ENCODE peak calls at places on chromosomes 3 and 15, in four cellular contexts. F, Q, E and P are unnamed samples. For H3K36me3 and H3K4me1, the result is how much of the 10 kb centered on the place peaks cover.

GRCh38 chr3:113771993-113772392 is 25.2 kb downstream of the ATP6V1A start:
- DNase-seq in F (no peak), Q (no peak), E (no peak), P (no peak)

GRCh38 chr3:13461169-13462124 is 18.7 kb upstream of the HDAC11 start:
- DNase-seq in F (peak), Q (peak), E (no peak), P (peak)

GRCh38 chr3:71048948-71049347 is 534.6 kb downstream of the FOXP1 start:
- DNase-seq in F (no peak), Q (no peak), E (no peak), P (no peak)

GRCh38 chr15:33086500-33087141 is 107.9 kb downstream of the FMN1 start:
- DNase-seq in F (no peak), Q (no peak), E (no peak), P (no peak)

GRCh38 chr3:116256843-116257485 is 188.3 kb downstream of the LSAMP start:
- DNase-seq in F (no peak), Q (no peak), E (no peak), P (no peak)

GRCh38 chr3:196947136-196947859 is 5.0 kb upstream of the NCBP2 start:
- DNase-seq in F (no peak), Q (no peak), E (no peak), P (no peak)

GRCh38 chr3:27679691-27680090 is 42.4 kb downstream of the EOMES start:
- DNase-seq in F (no peak), Q (no peak), E (no peak), P (no peak)

GRCh38 chr3:48926425-48927392 is 8.1 kb downstream of the ARIH2 start:
- DNase-seq in F (no peak), Q (no peak), E (no peak), P (no peak)

GRCh38 chr15:57061281-57061680 is 142.8 kb downstream of the TCF12 start:
- DNase-seq in F (no peak), Q (no peak), E (no peak), P (no peak)

GRCh38 chr3:183984337-183984736 is 33.3 kb downstream of the ABCC5 start:
- DNase-seq in F (no peak), Q (no peak), E (no peak), P (no peak)

GRCh38 chr3:152650177-152650576 is 184.8 kb upstream of the P2RY1 start:
- DNase-seq in F (peak), Q (no peak), E (no peak), P (no peak)

DNA sequence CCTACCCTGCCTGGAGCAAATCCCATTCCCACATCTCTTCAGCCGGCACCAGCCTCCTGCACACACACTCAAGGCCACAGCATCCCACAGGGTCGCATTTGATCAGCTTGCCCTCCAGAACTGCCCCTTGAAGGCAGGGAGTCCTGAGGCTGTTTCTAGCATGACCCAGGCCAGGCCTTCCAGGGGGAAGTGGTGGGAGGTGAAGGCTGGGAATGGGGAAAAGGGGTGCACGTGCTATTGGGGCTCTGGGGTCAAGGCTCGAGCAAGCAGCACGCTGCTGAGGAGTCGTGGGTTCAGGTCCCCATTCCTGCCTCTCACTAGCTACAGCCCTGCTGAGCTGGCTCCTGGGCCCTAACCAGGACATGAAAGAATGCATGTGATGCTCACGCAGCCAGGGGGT is 24.9 kb downstream of the SEMA7A start:
- DNase-seq in F (no peak), Q (no peak), E (no peak), P (no peak)
- TF ChIP-seq POLR2A in F (no peak), Q (no peak), E (no peak), P (no peak)

DNA sequence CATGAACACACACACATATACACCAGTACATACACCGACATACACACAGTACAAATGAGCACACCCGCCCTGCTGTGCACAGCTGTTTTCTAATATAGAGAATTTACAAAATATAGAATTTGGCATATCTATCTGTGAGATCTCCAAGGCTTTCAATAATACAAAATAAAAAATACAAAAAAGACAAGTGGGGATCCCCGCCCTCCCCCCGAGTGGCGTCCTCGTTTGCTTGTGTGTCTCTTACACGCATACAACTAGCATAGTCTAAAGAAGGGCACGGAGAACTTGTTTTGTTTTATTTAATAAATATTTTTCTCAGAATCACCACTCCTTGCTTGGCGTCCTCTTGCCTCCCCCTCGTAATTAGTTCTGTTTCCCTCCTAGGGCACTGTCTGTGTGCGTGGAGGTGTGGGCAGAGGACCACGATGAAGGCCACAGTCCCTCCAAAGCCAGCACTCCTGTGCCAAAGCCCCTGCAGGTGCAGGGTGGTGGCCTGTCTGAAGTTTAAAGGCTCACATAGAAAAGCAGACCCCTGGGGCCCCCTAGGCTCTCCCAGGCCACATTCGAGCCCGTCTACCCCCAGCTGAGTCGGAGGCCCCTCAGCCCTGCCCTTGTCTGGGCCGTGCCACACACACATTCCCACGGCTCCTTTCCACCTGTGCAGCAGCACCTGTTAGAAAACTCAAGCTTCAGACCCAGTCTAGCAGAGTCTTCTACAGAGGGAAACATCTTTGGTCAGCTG is 82.1 kb downstream of the SEC22A start:
- DNase-seq in F (no peak), Q (no peak), E (no peak), P (no peak)
- H3K36me3 ChIP-seq in F (under half), Q (under half), E (under half), P (under half)

DNA sequence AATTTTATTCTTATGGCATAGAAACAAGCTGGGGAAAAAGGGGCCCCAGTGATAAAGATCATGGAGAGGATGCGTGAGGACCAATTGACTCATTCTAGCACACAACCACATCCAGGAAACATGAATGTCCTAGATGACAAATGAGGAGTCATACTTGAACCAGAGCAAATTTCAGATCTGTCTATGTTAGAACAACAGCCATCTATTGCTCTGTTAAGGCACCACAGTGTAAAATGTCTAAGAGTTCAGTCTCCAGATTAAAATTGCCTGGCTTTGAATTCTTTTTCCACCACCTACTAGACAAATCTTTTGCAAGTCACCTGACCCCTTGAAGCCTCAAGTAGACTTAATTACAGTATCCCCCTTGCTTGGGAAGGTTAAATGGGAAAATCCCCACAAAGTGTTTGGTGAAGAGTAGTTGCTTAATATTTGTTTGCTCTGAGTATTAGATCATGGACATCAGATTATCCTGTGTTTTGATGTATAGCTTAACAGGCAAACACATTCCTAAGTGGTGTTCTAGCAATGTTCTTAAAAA is 258.7 kb upstream of the TGFBR2 start:
- DNase-seq in F (no peak), Q (no peak), E (no peak), P (no peak)
- H3K4me1 ChIP-seq in F (under half), Q (under half), E (under half), P (under half)

GRCh38 chr15:63052128-63052826 is 9.7 kb downstream of the TPM1 start:
- DNase-seq in F (no peak), Q (no peak), E (no peak), P (no peak)

GRCh38 chr15:63048986-63049665 is 6.6 kb downstream of the TPM1 start:
- DNase-seq in F (peak), Q (peak), E (peak), P (peak)

GRCh38 chr15:63049747-63050439 is 7.3 kb downstream of the TPM1 start:
- DNase-seq in F (no peak), Q (no peak), E (no peak), P (no peak)

GRCh38 chr15:63051701-63052066 is 9.1 kb downstream of the TPM1 start:
- DNase-seq in F (no peak), Q (no peak), E (no peak), P (no peak)

GRCh38 chr15:63050737-63051700 is 8.5 kb downstream of the TPM1 start:
- DNase-seq in F (no peak), Q (peak), E (no peak), P (no peak)
- TF ChIP-seq POLR2A in F (no peak), Q (peak), E (no peak), P (no peak)

DNA sequence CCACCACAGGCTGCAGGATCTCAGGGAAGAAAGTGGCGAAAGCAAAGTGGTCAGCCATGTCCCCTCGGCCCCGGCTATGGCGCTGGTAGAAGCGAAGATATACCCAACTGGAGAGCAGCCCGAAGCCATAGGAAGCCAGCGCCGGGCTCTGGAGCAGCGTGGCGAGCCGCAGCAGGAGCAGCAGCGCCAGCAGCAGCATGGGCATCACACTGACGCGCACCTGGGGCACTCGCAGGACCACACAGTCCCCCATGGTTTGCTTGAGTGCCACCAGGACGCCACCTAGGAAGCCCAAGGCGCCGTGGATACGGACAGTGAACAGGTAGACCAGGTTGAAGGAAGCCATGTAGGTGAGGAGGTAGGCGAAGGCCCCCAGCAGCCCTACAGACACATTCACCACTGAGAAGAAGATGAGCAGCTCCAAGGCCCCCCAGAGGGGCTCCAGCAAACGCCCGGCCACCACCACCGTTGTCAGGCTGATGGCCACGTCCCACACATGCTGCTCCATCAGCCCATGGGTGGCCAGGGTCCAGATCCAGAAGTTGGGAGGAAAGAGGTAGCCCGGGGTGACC is 880 bp downstream of the TMEM115 start:
- DNase-seq in F (peak), Q (no peak), E (no peak), P (peak)
- H3K36me3 ChIP-seq in F (under half), Q (under half), E (under half), P (under half)

DNA sequence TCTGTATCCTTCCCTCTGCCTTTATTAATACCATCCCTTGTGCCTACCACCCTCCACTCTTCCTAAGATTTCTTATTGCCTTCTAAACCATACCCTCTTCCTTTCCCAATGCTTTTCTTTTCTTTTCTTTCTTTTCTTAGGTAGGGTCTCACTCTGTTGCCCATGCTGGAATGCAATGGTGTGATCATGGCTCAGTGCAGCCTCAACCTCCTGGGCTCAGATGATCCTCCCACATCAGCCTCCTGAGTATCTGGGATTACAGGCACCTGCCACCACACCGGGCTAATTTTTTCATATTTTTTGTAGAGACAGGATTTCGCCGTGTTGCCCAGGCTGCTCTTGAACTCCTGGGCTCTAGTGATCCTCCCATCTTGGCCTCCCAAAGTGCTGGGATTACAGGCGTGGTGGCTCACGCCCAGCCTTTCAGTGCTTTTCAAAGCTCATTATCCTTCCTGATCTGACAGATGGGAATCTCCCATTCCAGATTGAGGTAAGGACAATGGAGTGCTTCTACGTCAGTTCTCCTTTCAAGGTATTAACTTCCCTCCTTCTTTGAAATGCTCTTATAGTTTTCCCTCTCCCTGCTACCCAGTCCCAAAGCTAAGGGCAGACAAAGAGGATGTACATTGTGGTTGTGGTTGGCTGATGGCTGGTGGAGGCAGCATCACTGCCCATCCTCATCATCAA is 14.6 kb downstream of the ANXA2 start:
- DNase-seq in F (no peak), Q (no peak), E (no peak), P (no peak)
- H3K4me1 ChIP-seq in F (under half), Q (under half), E (under half), P (under half)

DNA sequence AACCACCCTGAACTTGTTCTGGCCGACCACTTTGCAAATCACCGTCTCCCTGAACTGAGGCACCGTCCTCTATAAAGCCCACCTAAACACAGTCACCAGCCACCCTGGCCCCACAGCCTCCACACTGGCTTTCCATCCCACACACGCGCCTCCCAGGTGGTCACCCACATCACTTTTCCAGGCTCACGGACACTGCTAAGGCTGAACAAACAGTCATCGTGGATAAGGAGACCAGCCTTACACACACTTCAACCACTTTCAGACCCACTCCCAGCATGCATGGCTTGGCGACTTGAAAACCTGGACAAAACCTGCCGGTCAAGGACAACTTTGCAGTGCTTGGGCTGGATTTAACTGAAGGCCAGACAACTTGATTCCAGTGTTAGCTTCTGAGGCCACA is 8.4 kb downstream of the CHSY1 start:
- DNase-seq in F (no peak), Q (no peak), E (no peak), P (peak)
- TF ChIP-seq POLR2A in F (no peak), Q (no peak), E (no peak), P (no peak)

GRCh38 chr3:119401502-119402440 is 61.6 kb downstream of the TMEM39A start:
- DNase-seq in F (no peak), Q (no peak), E (no peak), P (no peak)
- H3K36me3 ChIP-seq in F (under half), Q (under half), E (under half), P (under half)

DNA sequence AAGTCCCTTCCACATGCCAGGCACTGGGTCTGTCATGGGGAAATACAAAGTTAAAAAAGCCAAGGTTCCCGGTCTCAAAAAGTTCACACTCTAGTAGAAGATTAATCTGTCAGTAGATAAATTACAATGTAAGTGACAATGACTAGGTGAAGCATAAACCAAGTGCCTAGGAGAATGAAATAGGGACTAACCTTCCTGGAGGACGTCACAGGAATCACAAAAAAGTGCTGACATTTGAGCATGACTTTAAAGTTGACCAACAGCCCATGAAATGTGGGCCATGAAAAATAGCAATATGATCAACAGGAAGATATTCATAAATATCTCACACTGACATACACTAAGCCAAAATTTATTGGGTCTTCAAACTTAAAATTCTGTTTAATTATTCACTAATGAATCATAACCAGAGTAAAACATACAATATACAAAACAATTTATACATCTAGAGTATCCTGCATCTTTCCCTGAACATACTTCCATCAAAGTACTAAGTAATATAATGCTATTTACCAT is 20.0 kb downstream of the COPS2 start:
- DNase-seq in F (no peak), Q (no peak), E (no peak), P (no peak)
- H3K4me1 ChIP-seq in F (under half), Q (under half), E (under half), P (under half)